ENCODE peak calls at places on chromosomes 12 and 14, in seven cellular contexts. One of them, this sample, is unnamed.

GRCh38 chr14:58907803-58908202 is 270.0 kb downstream of the DACT1 start:
- DNase-seq in GM12892: no peak
- DNase-seq in SK-N-SH: no peak
- DNase-seq in HepG2: no peak
- DNase-seq in H1: no peak
- DNase-seq in GM12878: no peak
- DNase-seq in K562: no peak
- DNase-seq in this sample: no peak

GRCh38 chr12:6684609-6685008 is 4.6 kb downstream of the ZNF384 start:
- DNase-seq in SK-N-SH: peak; percentile 62
- DNase-seq in GM12892: no peak
- DNase-seq in HepG2: peak; percentile 57
- DNase-seq in H1: peak; percentile 54
- DNase-seq in GM12878: no peak
- DNase-seq in K562: peak; percentile 30
- DNase-seq in this sample: no peak

GRCh38 chr12:78018146-78018910 is 187.6 kb downstream of the NAV3 start:
- DNase-seq in H1: no peak
- DNase-seq in GM12892: no peak
- DNase-seq in GM12878: no peak
- DNase-seq in HepG2: peak; percentile 3
- DNase-seq in SK-N-SH: no peak
- DNase-seq in K562: no peak
- DNase-seq in this sample: no peak

GRCh38 chr12:64318605-64319004 is 72.0 kb downstream of the C12orf56 start:
- DNase-seq in GM12892: no peak
- DNase-seq in HepG2: peak; percentile 1
- DNase-seq in H1: peak; percentile 51
- DNase-seq in K562: no peak
- DNase-seq in SK-N-SH: no peak
- DNase-seq in GM12878: no peak
- DNase-seq in this sample: no peak

GRCh38 chr12:110677206-110677911 is 11.6 kb downstream of the HVCN1 start:
- DNase-seq in SK-N-SH: no peak
- DNase-seq in GM12892: no peak
- DNase-seq in HepG2: no peak
- DNase-seq in GM12878: peak; percentile 97
- DNase-seq in H1: no peak
- DNase-seq in K562: no peak
- DNase-seq in this sample: no peak

GRCh38 chr14:38554046-38554445 is 298.2 kb upstream of the CLEC14A start:
- DNase-seq in GM12878: no peak
- DNase-seq in SK-N-SH: no peak
- DNase-seq in GM12892: no peak
- DNase-seq in H1: no peak
- DNase-seq in K562: no peak
- DNase-seq in HepG2: no peak
- DNase-seq in this sample: no peak

GRCh38 chr12:93786669-93787397 is 109.7 kb downstream of the CRADD start:
- DNase-seq in H1: no peak
- DNase-seq in GM12878: no peak
- DNase-seq in HepG2: no peak
- DNase-seq in K562: no peak
- DNase-seq in SK-N-SH: no peak
- DNase-seq in GM12892: no peak
- DNase-seq in this sample: no peak

GRCh38 chr12:64092507-64092906 is 129.6 kb downstream of the KICS2 start:
- DNase-seq in GM12878: no peak
- DNase-seq in HepG2: no peak
- DNase-seq in H1: no peak
- DNase-seq in GM12892: no peak
- DNase-seq in SK-N-SH: peak; percentile 37
- DNase-seq in K562: no peak
- DNase-seq in this sample: no peak

GRCh38 chr12:53066594-53066978 is 12.6 kb downstream of the SPRYD3 start:
- DNase-seq in GM12878: no peak
- DNase-seq in SK-N-SH: no peak
- DNase-seq in HepG2: no peak
- DNase-seq in GM12892: no peak
- DNase-seq in K562: no peak
- DNase-seq in H1: no peak
- DNase-seq in this sample: no peak

GRCh38 chr14:92105845-92106094 is 612 bp downstream of the ATXN3 start:
- DNase-seq in H1: no peak
- DNase-seq in HepG2: peak; percentile 5
- DNase-seq in K562: no peak
- DNase-seq in GM12878: no peak
- DNase-seq in GM12892: peak; percentile 17
- DNase-seq in SK-N-SH: no peak
- DNase-seq in this sample: no peak

GRCh38 chr12:69284131-69284530 is 44.8 kb downstream of the CPSF6 start:
- DNase-seq in GM12892: no peak
- DNase-seq in GM12878: no peak
- DNase-seq in SK-N-SH: peak; percentile 74
- DNase-seq in K562: peak; percentile 82
- DNase-seq in HepG2: peak; percentile 70
- DNase-seq in H1: peak; percentile 71
- DNase-seq in this sample: peak; percentile 5

GRCh38 chr12:108793756-108794441 is 62.6 kb upstream of the CORO1C start:
- DNase-seq in GM12878: no peak
- DNase-seq in H1: no peak
- DNase-seq in SK-N-SH: no peak
- DNase-seq in HepG2: peak; percentile 64
- DNase-seq in GM12892: no peak
- DNase-seq in K562: no peak
- DNase-seq in this sample: no peak

DNA sequence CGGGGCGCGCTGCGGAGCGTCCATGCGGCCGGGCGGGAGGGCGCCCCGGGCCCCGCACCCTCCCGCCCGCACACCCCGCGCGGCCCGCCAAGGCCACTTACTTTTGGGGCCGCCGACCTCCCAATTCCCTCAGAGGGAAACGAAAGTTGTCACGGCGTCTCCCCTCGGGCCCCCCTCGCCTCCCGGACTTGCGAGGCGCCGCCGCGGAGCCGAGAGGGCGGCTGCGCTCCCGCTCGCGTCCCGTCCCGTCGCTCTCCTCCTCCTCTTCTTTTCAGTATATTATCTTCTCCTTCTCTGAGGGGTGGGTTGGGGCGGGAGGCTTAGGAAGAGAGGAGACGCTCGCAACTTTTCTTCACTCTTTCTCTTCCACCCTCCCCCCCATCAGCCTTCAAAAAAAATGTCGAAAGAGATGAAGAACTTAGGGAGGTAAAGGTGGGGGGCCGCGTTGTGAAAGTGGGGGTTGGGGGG is 613 bp downstream of the DUSP16 start:
- DNase-seq in HepG2: no peak
- DNase-seq in H1: no peak
- DNase-seq in K562: peak; percentile 23
- DNase-seq in SK-N-SH: no peak
- DNase-seq in GM12892: peak; percentile 23
- DNase-seq in GM12878: no peak
- DNase-seq in this sample: no peak
- TF ChIP-seq POLR2AphosphoS5 in HepG2: no peak
- TF ChIP-seq POLR2AphosphoS5 in H1: no peak
- TF ChIP-seq POLR2AphosphoS5 in K562: no peak
- TF ChIP-seq POLR2AphosphoS5 in SK-N-SH: no peak
- TF ChIP-seq POLR2AphosphoS5 in GM12892: no peak
- TF ChIP-seq POLR2AphosphoS5 in GM12878: no peak
- TF ChIP-seq POLR2AphosphoS5 in this sample: no peak

DNA sequence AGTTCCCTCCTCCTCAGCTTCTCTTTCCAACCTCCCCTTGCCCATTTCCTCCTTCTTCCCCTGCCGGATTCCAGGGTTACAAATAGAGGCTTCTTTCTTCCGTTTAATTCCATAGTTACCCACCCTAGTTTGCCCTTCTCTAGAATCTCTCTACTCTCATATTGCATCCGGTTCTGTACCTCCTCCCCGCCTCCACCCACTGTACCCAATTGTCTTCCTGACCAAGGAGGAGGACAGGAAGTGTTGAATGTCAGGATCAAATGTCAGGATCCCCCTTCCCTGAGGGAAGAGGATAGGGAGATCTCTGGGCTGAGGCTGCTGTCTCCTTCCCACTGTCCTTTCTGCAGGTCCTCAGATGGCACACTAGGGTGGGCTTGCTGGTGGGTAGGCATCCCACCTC is 25.2 kb downstream of the LARP4 start:
- DNase-seq in GM12892: no peak
- DNase-seq in HepG2: no peak
- DNase-seq in GM12878: no peak
- DNase-seq in SK-N-SH: no peak
- DNase-seq in H1: no peak
- DNase-seq in K562: no peak
- DNase-seq in this sample: no peak
- TF ChIP-seq TAF1 in GM12892: no peak
- TF ChIP-seq TAF1 in HepG2: no peak
- TF ChIP-seq TAF1 in GM12878: no peak
- TF ChIP-seq TAF1 in SK-N-SH: no peak
- TF ChIP-seq TAF1 in H1: no peak
- TF ChIP-seq TAF1 in K562: no peak
- TF ChIP-seq TAF1 in this sample: no peak

GRCh38 chr14:63773504-63773903 is 45.6 kb upstream of the SGPP1 start:
- DNase-seq in GM12892: no peak
- DNase-seq in H1: no peak
- DNase-seq in GM12878: no peak
- DNase-seq in HepG2: no peak
- DNase-seq in K562: no peak
- DNase-seq in SK-N-SH: no peak
- DNase-seq in this sample: no peak

GRCh38 chr14:63782683-63783389 is 55.0 kb upstream of the SGPP1 start:
- DNase-seq in GM12878: no peak
- DNase-seq in GM12892: no peak
- DNase-seq in SK-N-SH: no peak
- DNase-seq in HepG2: no peak
- DNase-seq in K562: no peak
- DNase-seq in H1: no peak
- DNase-seq in this sample: no peak

GRCh38 chr14:63781686-63782085 is 53.8 kb upstream of the SGPP1 start:
- DNase-seq in HepG2: peak; percentile 23
- DNase-seq in GM12892: no peak
- DNase-seq in GM12878: no peak
- DNase-seq in H1: no peak
- DNase-seq in K562: no peak
- DNase-seq in SK-N-SH: no peak
- DNase-seq in this sample: no peak

DNA sequence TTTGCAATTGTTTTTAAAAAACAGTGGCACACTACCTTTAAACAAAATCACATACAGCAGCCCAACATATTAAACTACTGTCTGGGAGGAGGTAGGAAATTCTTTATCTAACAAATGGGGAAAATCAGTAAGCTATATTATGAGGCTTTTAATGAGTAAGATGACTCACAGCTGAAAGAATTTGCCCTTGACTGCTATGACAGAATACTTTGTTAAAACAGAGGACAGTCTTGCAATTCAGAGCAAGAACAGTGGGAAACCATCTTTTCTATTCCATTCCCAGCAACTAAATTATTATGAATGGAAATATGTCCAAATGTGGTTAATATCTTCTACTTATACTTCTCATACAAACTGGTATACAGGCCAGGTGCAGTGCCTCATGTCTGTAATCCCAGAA is 49.2 kb upstream of the SGPP1 start:
- DNase-seq in GM12878: no peak
- DNase-seq in SK-N-SH: no peak
- DNase-seq in K562: no peak
- DNase-seq in H1: no peak
- DNase-seq in HepG2: peak; percentile 32
- DNase-seq in GM12892: no peak
- DNase-seq in this sample: no peak
- TF ChIP-seq POLR2AphosphoS5 in GM12878: no peak
- TF ChIP-seq POLR2AphosphoS5 in SK-N-SH: no peak
- TF ChIP-seq POLR2AphosphoS5 in K562: no peak
- TF ChIP-seq POLR2AphosphoS5 in H1: no peak
- TF ChIP-seq POLR2AphosphoS5 in HepG2: no peak
- TF ChIP-seq POLR2AphosphoS5 in GM12892: no peak
- TF ChIP-seq POLR2AphosphoS5 in this sample: no peak

DNA sequence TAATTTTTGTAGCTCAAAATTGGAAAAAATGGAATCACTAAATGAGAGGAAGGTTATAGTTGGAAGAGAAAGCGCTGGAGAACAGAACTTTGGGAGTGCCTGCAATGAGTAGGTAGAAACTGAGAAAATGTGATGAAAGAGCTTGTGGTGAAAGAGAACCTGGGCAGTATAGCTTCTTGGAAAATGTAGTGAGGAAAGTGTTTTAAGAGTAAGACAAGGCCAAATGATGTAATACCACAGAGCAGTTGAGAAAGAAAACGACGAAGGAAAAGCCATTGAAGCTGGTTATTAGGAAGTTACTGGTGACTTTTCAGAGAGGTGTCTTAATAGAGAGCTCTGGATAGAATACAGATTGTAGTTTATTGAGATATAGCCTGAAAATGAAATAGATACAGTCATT is 255.3 kb downstream of the AEBP2 start:
- DNase-seq in GM12892: no peak
- DNase-seq in K562: no peak
- DNase-seq in GM12878: no peak
- DNase-seq in HepG2: no peak
- DNase-seq in H1: no peak
- DNase-seq in SK-N-SH: no peak
- DNase-seq in this sample: no peak
- TF ChIP-seq TAF1 in GM12892: no peak
- TF ChIP-seq TAF1 in K562: no peak
- TF ChIP-seq TAF1 in GM12878: no peak
- TF ChIP-seq TAF1 in HepG2: no peak
- TF ChIP-seq TAF1 in H1: no peak
- TF ChIP-seq TAF1 in SK-N-SH: no peak
- TF ChIP-seq TAF1 in this sample: no peak

DNA sequence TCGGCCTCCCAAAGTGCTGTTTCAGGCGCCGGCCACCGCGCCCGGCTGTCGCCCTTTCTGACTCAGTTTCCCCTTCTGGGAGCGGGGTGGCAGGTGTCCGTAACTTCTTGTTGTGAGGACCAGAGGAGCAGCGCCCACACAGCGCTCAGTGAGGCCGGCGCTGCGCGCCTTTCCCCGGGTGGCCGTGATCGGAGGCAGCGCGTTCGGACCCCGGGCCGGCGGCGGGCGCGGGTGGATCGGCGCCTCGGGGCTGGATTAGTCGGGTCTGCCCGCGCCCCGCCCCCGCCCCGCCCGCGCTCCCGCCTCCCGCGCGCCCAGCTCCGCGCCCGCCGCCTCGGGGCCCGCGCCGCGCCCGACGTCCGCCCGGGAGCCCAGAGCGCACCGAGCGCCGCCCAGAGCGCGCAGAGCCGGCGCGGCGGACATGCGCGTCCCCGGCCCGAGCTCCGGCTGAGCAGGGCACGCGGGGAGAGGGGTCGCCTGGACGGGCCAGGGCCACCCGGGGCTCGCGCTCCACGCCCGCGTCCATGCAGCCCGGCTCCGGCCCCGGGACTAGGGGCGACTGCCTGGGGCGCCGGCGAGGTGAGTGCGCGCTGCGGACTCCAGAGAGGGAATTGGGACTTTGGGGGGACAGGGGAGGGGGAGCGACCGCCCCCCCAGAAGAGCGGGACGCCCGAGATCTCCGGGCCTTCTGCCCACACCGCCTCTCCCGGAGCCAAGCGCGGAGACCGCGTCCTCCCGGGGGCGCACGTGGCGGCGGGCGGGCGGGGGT is 50.5 kb downstream of the LRCOL1 start:
- DNase-seq in H1: peak; percentile 77
- DNase-seq in SK-N-SH: peak; percentile 98
- DNase-seq in GM12892: peak; percentile 63
- DNase-seq in HepG2: peak; percentile 6
- DNase-seq in GM12878: no peak
- DNase-seq in K562: peak; percentile 94
- DNase-seq in this sample: peak; percentile 79
- TF ChIP-seq POLR2AphosphoS5 in H1: peak; percentile 65
- TF ChIP-seq POLR2AphosphoS5 in SK-N-SH: peak; percentile 22
- TF ChIP-seq POLR2AphosphoS5 in GM12892: no peak
- TF ChIP-seq POLR2AphosphoS5 in HepG2: no peak
- TF ChIP-seq POLR2AphosphoS5 in GM12878: no peak
- TF ChIP-seq POLR2AphosphoS5 in K562: peak; percentile 48
- TF ChIP-seq POLR2AphosphoS5 in this sample: no peak

GRCh38 chr12:40378721-40379120 is 153.9 kb downstream of the LRRK2 start:
- DNase-seq in SK-N-SH: no peak
- DNase-seq in K562: no peak
- DNase-seq in HepG2: no peak
- DNase-seq in GM12892: no peak
- DNase-seq in GM12878: no peak
- DNase-seq in H1: no peak
- DNase-seq in this sample: no peak
- TF ChIP-seq TAF1 in SK-N-SH: no peak
- TF ChIP-seq TAF1 in K562: no peak
- TF ChIP-seq TAF1 in HepG2: no peak
- TF ChIP-seq TAF1 in GM12892: no peak
- TF ChIP-seq TAF1 in GM12878: no peak
- TF ChIP-seq TAF1 in H1: no peak
- TF ChIP-seq TAF1 in this sample: no peak

This sample was measured in GM12891.